ENCODE peak calls at places on chromosomes 6 and 20, in nine cellular contexts. O is natural killer cell, Z is upper lobe of left lung, M is foreskin keratinocyte, Y is right cardiac atrium, P is Right ventricle myocardium superior, C is PC-3, R is T-cell, S is heart left ventricle. D is an unnamed sample.

GRCh38 chr6:161394437-161394836 is 120.6 kb upstream of the AGPAT4 start:
- ATAC-seq in P (no peak), Y (peak), O (no peak), S (no peak), M (no peak), Z (no peak), R (no peak), C (no peak), D (no peak)

GRCh38 chr6:33929575-33930288 is 125.9 kb upstream of the MLN start:
- ATAC-seq in C (no peak), M (no peak), R (no peak), Z (no peak), Y (peak), P (peak), O (no peak), S (peak), D (no peak)

GRCh38 chr6:5850848-5851255 is 155.9 kb downstream of the NRN1 start:
- ATAC-seq in M (peak), O (peak), Z (peak), P (peak), C (no peak), Y (peak), R (peak), S (peak), D (no peak)

GRCh38 chr6:157769776-157770430 is 53.1 kb upstream of the SNX9 start:
- ATAC-seq in O (no peak), S (no peak), C (peak), M (no peak), R (no peak), Z (no peak), Y (no peak), P (no peak), D (no peak)

GRCh38 chr20:38427655-38428023 is 7.5 kb downstream of the SNHG17 start:
- ATAC-seq in Z (no peak), O (no peak), S (no peak), Y (no peak), C (no peak), R (no peak), P (no peak), M (no peak), D (no peak)

GRCh38 chr20:25020901-25021301 is 28.4 kb upstream of the APMAP start:
- ATAC-seq in C (no peak), O (no peak), Y (no peak), M (no peak), R (no peak), S (peak), P (peak), Z (no peak), D (no peak)

GRCh38 chr6:1545654-1546053 is 64.1 kb upstream of the FOXC1 start:
- ATAC-seq in Z (no peak), S (no peak), P (no peak), R (no peak), M (no peak), C (no peak), O (no peak), Y (no peak), D (no peak)

GRCh38 chr6:32212076-32212760 is 11.6 kb downstream of the NOTCH4 start:
- ATAC-seq in O (no peak), M (no peak), Y (no peak), C (no peak), Z (no peak), S (peak), R (no peak), P (no peak), D (peak)

GRCh38 chr6:24621626-24622360 is 24.2 kb downstream of the KIAA0319 start:
- ATAC-seq in Z (no peak), O (no peak), M (no peak), S (no peak), R (no peak), P (no peak), C (no peak), Y (no peak), D (no peak)

GRCh38 chr6:113625850-113626249 is 231.3 kb upstream of the MARCKS start:
- ATAC-seq in P (no peak), O (no peak), S (no peak), R (no peak), C (no peak), M (no peak), Y (no peak), Z (no peak), D (no peak)

GRCh38 chr6:57303931-57304681 is 13.3 kb upstream of the PRIM2 start:
- ATAC-seq in Z (peak), Y (peak), P (peak), M (no peak), C (no peak), S (peak), R (no peak), O (no peak), D (no peak)

GRCh38 chr6:38375341-38375740 is 264.4 kb downstream of the BTBD9 start:
- ATAC-seq in S (no peak), C (no peak), M (no peak), P (no peak), Y (no peak), O (no peak), Z (no peak), R (no peak), D (no peak)

GRCh38 chr6:49666480-49666879 is 29.8 kb upstream of the RHAG start:
- ATAC-seq in Z (no peak), R (no peak), C (no peak), Y (no peak), P (no peak), O (no peak), S (no peak), M (no peak), D (no peak)

GRCh38 chr20:10315138-10315537 is 96.5 kb downstream of the SNAP25 start:
- ATAC-seq in Y (no peak), S (no peak), Z (no peak), C (no peak), R (no peak), P (no peak), O (no peak), M (no peak), D (no peak)

GRCh38 chr20:33602826-33603590 is 59.1 kb upstream of the C20orf144 start:
- ATAC-seq in Z (no peak), R (no peak), P (no peak), O (no peak), S (no peak), C (no peak), Y (no peak), M (no peak), D (no peak)

GRCh38 chr6:16089232-16089843 is 39.5 kb upstream of the MYLIP start:
- ATAC-seq in R (no peak), C (peak), S (no peak), Y (no peak), M (no peak), Z (peak), P (no peak), O (no peak), D (peak)

GRCh38 chr20:30811896-30812671 is 445.4 kb upstream of the DEFB115 start:
- ATAC-seq in S (peak), Z (peak), P (peak), O (no peak), C (no peak), M (peak), Y (peak), R (peak), D (peak)

GRCh38 chr20:4304601-4305000 is 289.2 kb upstream of the RNF24 start:
- ATAC-seq in O (no peak), M (no peak), P (no peak), R (no peak), Y (no peak), C (no peak), S (no peak), Z (no peak), D (no peak)

D was measured in esophagus mucosa.